ENCODE peak calls at places on chromosomes 2 and 18, in five cellular contexts. Q is GM12878, V is A549, D is K562, I is H1. O is an unnamed sample.

GRCh38 chr2:222049946-222050345 is 248.9 kb downstream of the PAX3 start:
- DNase-seq in Q (no peak), V (no peak), D (no peak), I (no peak), O (no peak)

GRCh38 chr18:59265246-59266018 is 7.8 kb downstream of the RAX start:
- DNase-seq in Q (no peak), V (peak), D (peak), I (no peak), O (no peak)

GRCh38 chr2:7627587-7627986 is 710.4 kb downstream of the RNF144A start:
- DNase-seq in Q (no peak), V (no peak), D (no peak), I (no peak), O (no peak)

GRCh38 chr18:28855524-28855923 is 678.6 kb upstream of the CDH2 start:
- DNase-seq in Q (no peak), V (no peak), D (no peak), I (no peak), O (no peak)

GRCh38 chr18:48950536-48951447 is at the start of gene SMAD7:
- DNase-seq in Q (no peak), V (no peak), D (peak), I (no peak), O (no peak)

GRCh38 chr2:64988420-64989125 is 626 bp upstream of the SLC1A4 start:
- DNase-seq in Q (no peak), V (peak), D (peak), I (no peak), O (peak)

GRCh38 chr2:44291281-44292248 is 16.3 kb downstream of the SLC3A1 start:
- DNase-seq in Q (no peak), V (peak), D (no peak), I (no peak), O (peak)

GRCh38 chr2:208501217-208501616 is 94.6 kb downstream of the PTH2R start:
- DNase-seq in Q (no peak), V (no peak), D (no peak), I (no peak), O (peak)

GRCh38 chr2:36461039-36461681 is 105.6 kb downstream of the CRIM1 start:
- DNase-seq in Q (peak), V (peak), D (no peak), I (no peak), O (peak)

GRCh38 chr2:200104015-200104414 is 148.6 kb downstream of the MAIP1 start:
- DNase-seq in Q (no peak), V (no peak), D (no peak), I (no peak), O (no peak)

GRCh38 chr2:119022678-119023077 is 80.7 kb downstream of the MARCO start:
- DNase-seq in Q (no peak), V (no peak), D (no peak), I (no peak), O (no peak)

GRCh38 chr18:62898359-62898758 is 183.0 kb downstream of the PHLPP1 start:
- DNase-seq in Q (peak), V (no peak), D (no peak), I (no peak), O (peak)

GRCh38 chr2:234679766-234680687 is 183.1 kb upstream of the ARL4C start:
- DNase-seq in Q (no peak), V (peak), D (no peak), I (no peak), O (peak)

GRCh38 chr2:110114007-110114591 is 1.5 kb downstream of the MALL start:
- DNase-seq in Q (no peak), V (peak), D (no peak), I (no peak), O (peak)

GRCh38 chr18:25352629-25353005 is 651 bp upstream of the ZNF521 start:
- DNase-seq in Q (no peak), V (no peak), D (no peak), I (no peak), O (no peak)

GRCh38 chr2:174779361-174779928 is 15.2 kb upstream of the CHRNA1 start:
- DNase-seq in Q (no peak), V (no peak), D (no peak), I (no peak), O (no peak)

GRCh38 chr2:98134138-98134537 is 47.2 kb downstream of the VWA3B start:
- DNase-seq in Q (peak), V (no peak), D (no peak), I (no peak), O (no peak)

GRCh38 chr2:145012806-145013205 is 492.9 kb upstream of the ZEB2 start:
- DNase-seq in Q (no peak), V (no peak), D (no peak), I (no peak), O (no peak)

GRCh38 chr2:109459485-109459884 is 154.3 kb downstream of the SEPTIN10 start:
- DNase-seq in Q (no peak), V (no peak), D (no peak), I (no peak), O (no peak)

GRCh38 chr18:13570216-13570615 is 156.1 kb downstream of the FAM210A start:
- DNase-seq in Q (no peak), V (no peak), D (no peak), I (no peak), O (no peak)

GRCh38 chr18:13572148-13572547 is 154.2 kb downstream of the FAM210A start:
- DNase-seq in Q (no peak), V (no peak), D (no peak), I (no peak), O (no peak)

GRCh38 chr18:13572721-13573120 is 153.6 kb downstream of the FAM210A start:
- DNase-seq in Q (no peak), V (no peak), D (no peak), I (no peak), O (no peak)

GRCh38 chr18:13568443-13569392 is 157.6 kb downstream of the FAM210A start:
- DNase-seq in Q (peak), V (no peak), D (no peak), I (no peak), O (peak)

DNA sequence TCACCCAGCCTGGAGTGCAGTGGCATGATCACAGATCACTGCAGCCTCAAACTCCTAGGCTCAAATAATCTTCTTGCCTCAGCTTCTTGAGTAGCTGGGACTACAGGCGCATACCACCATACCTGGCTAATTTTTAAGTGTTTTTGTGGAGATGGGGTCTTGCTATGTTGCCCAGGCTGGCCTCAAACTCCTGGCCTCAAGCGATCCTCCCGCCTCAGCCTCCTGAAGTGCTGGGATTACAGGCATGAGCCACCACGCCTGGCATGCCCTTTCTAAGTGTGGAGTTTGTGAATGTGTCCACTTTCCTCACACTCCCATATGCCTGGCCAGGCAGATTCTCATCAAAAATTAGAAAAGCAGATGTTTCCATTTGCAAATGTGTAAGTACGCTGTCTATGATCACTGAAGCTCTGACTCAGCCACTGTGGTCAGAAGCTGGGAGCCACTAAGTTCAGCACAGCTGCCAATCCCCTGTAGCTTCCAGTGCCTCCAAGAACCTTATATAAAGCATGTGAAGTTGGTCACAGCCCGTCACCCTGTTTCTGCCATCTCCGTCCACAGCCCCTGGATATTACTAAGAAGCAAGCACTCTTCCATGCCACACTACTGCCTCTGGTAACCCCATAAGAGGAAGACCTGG is 155.4 kb downstream of the FAM210A start:
- DNase-seq in Q (no peak), V (no peak), D (no peak), I (no peak), O (no peak)
- TF ChIP-seq HDAC2 in Q (no peak), V (no peak), D (no peak), I (no peak), O (no peak)

GRCh38 chr18:79755496-79756142 is 42.1 kb upstream of the KCNG2 start:
- DNase-seq in Q (no peak), V (no peak), D (no peak), I (no peak), O (no peak)

GRCh38 chr18:79753391-79753851 is 44.3 kb upstream of the KCNG2 start:
- DNase-seq in Q (no peak), V (no peak), D (no peak), I (no peak), O (no peak)

GRCh38 chr18:79756143-79756500 is 41.6 kb upstream of the KCNG2 start:
- DNase-seq in Q (no peak), V (no peak), D (no peak), I (no peak), O (no peak)

GRCh38 chr18:79754831-79755351 is 42.8 kb upstream of the KCNG2 start:
- DNase-seq in Q (no peak), V (no peak), D (no peak), I (no peak), O (no peak)

DNA sequence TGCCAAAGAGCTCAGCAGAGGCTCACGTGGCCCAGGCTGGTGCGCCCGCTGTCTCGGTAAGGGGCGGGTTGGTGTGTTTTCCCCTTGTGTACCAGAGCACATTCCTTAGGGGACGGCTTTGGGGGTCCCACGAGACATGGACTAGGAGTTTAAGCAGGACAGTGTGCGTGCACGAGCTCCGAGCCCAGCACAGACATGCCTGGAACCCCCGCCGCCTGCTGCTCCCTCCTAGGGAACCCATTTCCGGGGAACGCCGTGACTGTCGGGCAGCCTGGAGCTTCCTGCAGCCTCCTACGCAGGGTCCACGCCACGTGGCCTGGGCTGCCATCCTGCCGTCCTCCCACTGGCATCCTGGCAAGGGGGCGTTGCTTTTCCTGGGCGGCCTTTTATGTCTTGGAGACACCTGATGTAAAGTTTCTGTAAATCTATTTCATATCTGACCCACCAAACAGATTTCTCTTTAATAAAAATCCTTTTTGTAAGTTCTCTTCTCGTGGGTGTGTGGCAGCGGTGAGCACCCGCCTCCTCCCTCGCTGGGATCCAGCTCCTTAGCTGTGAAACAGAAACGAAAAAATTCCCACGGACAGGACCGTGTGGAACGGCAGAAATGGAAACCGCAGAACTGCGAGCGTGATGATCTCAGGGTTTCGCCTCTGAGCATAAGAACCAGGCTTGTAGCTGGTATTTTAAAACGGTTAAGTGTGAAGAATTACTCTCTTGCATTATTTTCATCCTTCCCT is 43.5 kb upstream of the KCNG2 start:
- DNase-seq in Q (no peak), V (no peak), D (no peak), I (no peak), O (no peak)
- TF ChIP-seq HDAC2 in Q (no peak), V (no peak), D (no peak), I (no peak), O (no peak)

DNA sequence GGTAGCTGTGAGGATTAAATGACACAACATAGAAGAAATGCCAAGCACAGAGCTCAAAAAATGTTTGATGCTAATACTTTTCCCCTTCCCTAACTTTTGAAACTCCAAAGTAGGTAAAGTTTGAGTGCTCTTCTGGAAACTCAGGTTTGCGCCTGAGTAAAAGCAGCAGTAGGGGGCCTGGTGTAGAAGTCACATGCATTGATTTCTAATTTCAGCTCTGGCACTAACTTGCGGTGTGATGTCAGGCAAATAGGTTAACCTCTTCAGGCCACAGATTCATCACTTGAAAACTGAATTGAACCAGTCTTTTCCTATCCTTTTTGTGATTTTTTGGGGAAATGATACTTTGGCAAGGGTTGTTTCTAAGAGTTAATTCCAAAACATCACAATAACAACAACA is 27.2 kb downstream of the LHCGR start:
- DNase-seq in Q (no peak), V (no peak), D (no peak), I (no peak), O (no peak)
- TF ChIP-seq HDAC2 in Q (no peak), V (no peak), D (no peak), I (no peak), O (no peak)

DNA sequence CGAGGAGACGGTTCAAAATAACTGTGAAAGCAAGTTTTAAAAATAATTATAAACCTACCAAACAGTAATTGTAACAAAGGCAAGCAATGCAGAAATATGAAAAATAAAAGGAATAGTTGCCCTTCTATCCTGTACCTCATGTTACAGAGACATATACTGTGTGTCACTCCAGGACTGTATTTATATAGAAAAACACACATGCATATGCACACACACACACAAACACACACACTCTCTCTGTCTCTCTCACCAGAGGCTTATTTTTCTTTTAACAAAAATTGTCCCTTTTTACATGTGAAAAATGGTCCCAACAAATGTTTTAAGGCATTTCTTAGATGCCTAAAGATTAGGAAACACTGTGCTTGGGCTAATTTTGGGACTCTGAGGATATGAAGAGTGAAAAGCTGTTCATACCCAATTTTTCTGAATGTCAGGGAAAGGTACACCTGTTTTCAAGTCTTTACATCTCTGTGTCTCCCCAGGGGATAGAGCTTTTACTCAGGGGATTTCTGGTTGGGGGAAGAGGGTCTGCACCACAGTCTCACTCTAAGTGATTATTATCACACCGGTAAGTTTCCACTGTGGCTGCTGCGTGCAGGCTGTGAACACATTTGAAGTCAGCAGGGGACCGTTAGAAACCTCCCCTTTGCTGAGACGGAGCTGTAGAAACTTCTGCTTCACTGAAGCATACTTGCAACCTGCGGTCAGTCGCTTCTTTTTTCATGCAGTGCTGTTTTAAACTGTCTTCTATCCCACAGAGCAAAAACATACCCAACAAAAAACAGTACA is 51.4 kb upstream of the SPAG16 start:
- DNase-seq in Q (peak), V (no peak), D (no peak), I (no peak), O (no peak)
- TF ChIP-seq HDAC2 in Q (no peak), V (no peak), D (no peak), I (no peak), O (no peak)

GRCh38 chr2:70011786-70012185 is 50.4 kb upstream of the ASPRV1 start:
- DNase-seq in Q (no peak), V (no peak), D (no peak), I (no peak), O (no peak)

GRCh38 chr2:70009776-70010175 is 48.3 kb upstream of the ASPRV1 start:
- DNase-seq in Q (no peak), V (no peak), D (peak), I (no peak), O (no peak)

GRCh38 chr2:70011335-70011734 is 49.9 kb upstream of the ASPRV1 start:
- DNase-seq in Q (no peak), V (no peak), D (no peak), I (no peak), O (no peak)

GRCh38 chr2:70008290-70008689 is 46.9 kb upstream of the ASPRV1 start:
- DNase-seq in Q (no peak), V (no peak), D (no peak), I (no peak), O (no peak)

GRCh38 chr2:70010222-70011111 is 49.0 kb upstream of the ASPRV1 start:
- DNase-seq in Q (no peak), V (no peak), D (peak), I (no peak), O (peak)
- TF ChIP-seq HDAC2 in Q (no peak), V (no peak), D (peak), I (no peak), O (no peak)

DNA sequence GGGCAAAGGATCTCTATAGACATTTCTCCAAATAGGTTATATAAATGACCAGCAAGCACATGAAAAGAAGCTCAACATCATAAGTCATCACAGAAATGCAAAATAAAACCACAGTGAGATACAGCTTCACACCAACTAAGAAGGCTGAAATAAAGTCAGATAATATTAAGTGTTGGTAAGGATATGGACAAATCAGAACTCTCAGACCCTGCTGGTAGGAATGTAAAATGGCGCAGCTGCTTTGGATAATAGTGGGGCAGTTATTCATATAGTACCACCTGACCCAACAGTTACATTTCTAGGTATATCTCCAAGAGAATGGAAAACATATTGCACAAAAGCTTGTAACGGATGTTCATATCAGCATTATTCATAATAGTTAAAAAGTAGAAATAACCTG is 14.0 kb downstream of the EPB41L5 start:
- DNase-seq in Q (no peak), V (no peak), D (no peak), I (no peak), O (no peak)
- TF ChIP-seq HDAC2 in Q (no peak), V (no peak), D (no peak), I (no peak), O (no peak)

O was measured in HepG2.